ENCODE peak calls at places on chromosomes 12 and 14, in six cellular contexts. Q, R, O, L, M and X are unnamed samples.

GRCh38 chr12:10385181-10385613 is 4.6 kb downstream of the KLRK1 start:
- DNase-seq in Q (no peak), R (no peak), O (no peak), L (no peak), M (peak; percentile 20), X (no peak)

GRCh38 chr14:104155513-104155912 is 17.1 kb downstream of the KIF26A start:
- DNase-seq in Q (no peak), R (no peak), O (no peak), L (no peak), M (no peak), X (no peak)

GRCh38 chr12:126935435-126935834 is 1331.5 kb upstream of the TMEM132C start:
- DNase-seq in Q (no peak), R (no peak), O (no peak), L (no peak), M (no peak), X (no peak)

GRCh38 chr14:68911594-68912227 is 67.4 kb downstream of the ACTN1 start:
- DNase-seq in Q (no peak), R (peak; percentile 86), O (peak; percentile 84), L (peak; percentile 85), M (peak; percentile 69), X (peak; percentile 57)

GRCh38 chr12:48997719-48998496 is 1.3 kb downstream of the DDN start:
- DNase-seq in Q (no peak), R (peak; percentile 73), O (peak; percentile 65), L (peak; percentile 79), M (no peak), X (peak; percentile 55)

GRCh38 chr12:114335607-114336006 is 70.3 kb downstream of the TBX5 start:
- DNase-seq in Q (no peak), R (peak; percentile 19), O (no peak), L (no peak), M (no peak), X (no peak)

GRCh38 chr12:89464974-89465592 is 59.5 kb downstream of the GALNT4 start:
- DNase-seq in Q (no peak), R (no peak), O (no peak), L (no peak), M (no peak), X (no peak)

GRCh38 chr14:100810861-100811461 is 15.0 kb upstream of the MEG3 start:
- DNase-seq in Q (no peak), R (no peak), O (no peak), L (no peak), M (no peak), X (no peak)

GRCh38 chr14:31479026-31479425 is 8.8 kb downstream of the GPR33 start:
- DNase-seq in Q (no peak), R (no peak), O (no peak), L (no peak), M (no peak), X (no peak)